ENCODE peak calls at places on chromosome X, in four cellular contexts. G is trophoblast cell, H is H1, A is mesendoderm. Q is an unnamed sample.

GRCh38 chrX:153818571-153819397 is 11.6 kb downstream of the PDZD4 start:
- DNase-seq in G (peak; percentile 24), H (peak; percentile 75), A (peak; percentile 66), Q (no peak)

GRCh38 chrX:153772608-153773217 is 8.1 kb upstream of the SRPK3 start:
- DNase-seq in G (no peak), H (no peak), A (no peak), Q (no peak)

GRCh38 chrX:130260316-130260715 is 8.4 kb downstream of the ZNF280C start:
- DNase-seq in G (no peak), H (no peak), A (no peak), Q (no peak)

GRCh38 chrX:120753413-120754251 is 122.0 kb downstream of the CT47B1 start:
- DNase-seq in G (no peak), H (no peak), A (no peak), Q (no peak)

GRCh38 chrX:7987160-7987992 is 60.2 kb upstream of the PNPLA4 start:
- DNase-seq in G (no peak), H (no peak), A (no peak), Q (no peak)

GRCh38 chrX:129759576-129760061 is 20.1 kb upstream of the SASH3 start:
- DNase-seq in G (peak; percentile 59), H (no peak), A (no peak), Q (no peak)

GRCh38 chrX:115018944-115019343 is 1.5 kb upstream of the IL13RA2 start:
- DNase-seq in G (no peak), H (no peak), A (no peak), Q (no peak)

GRCh38 chrX:76555816-76556215 is 128.3 kb downstream of the MAGEE1 start:
- DNase-seq in G (peak; percentile 52), H (peak; percentile 52), A (peak; percentile 82), Q (peak; percentile 51)

GRCh38 chrX:2484721-2485459 is 15.9 kb downstream of the DHRSX start:
- DNase-seq in G (no peak), H (no peak), A (peak; percentile 49), Q (no peak)

GRCh38 chrX:65679071-65679540 is 11.7 kb downstream of the MSN start:
- DNase-seq in G (no peak), H (no peak), A (no peak), Q (no peak)

GRCh38 chrX:101657495-101657894 is 2.2 kb downstream of the ARMCX2 start:
- DNase-seq in G (no peak), H (no peak), A (no peak), Q (no peak)

GRCh38 chrX:6685489-6685888 is 150.6 kb upstream of the VCX3A start:
- DNase-seq in G (no peak), H (no peak), A (no peak), Q (no peak)

GRCh38 chrX:40719218-40719617 is 16.1 kb downstream of the MED14 start:
- DNase-seq in G (peak; percentile 59), H (no peak), A (no peak), Q (no peak)

GRCh38 chrX:78997870-78998558 is 52.8 kb downstream of the P2RY10 start:
- DNase-seq in G (no peak), H (no peak), A (no peak), Q (no peak)

GRCh38 chrX:13128104-13128503 is 83.7 kb upstream of the FAM9C start:
- DNase-seq in G (peak; percentile 48), H (no peak), A (no peak), Q (no peak)

GRCh38 chrX:44705817-44706551 is 137.8 kb upstream of the DUSP21 start:
- DNase-seq in G (peak; percentile 86), H (no peak), A (peak; percentile 37), Q (no peak)

GRCh38 chrX:48540015-48540350 is 469 bp downstream of the TBC1D25 start:
- DNase-seq in G (no peak), H (no peak), A (no peak), Q (no peak)

GRCh38 chrX:136725446-136726104 is 55.2 kb downstream of the ARHGEF6 start:
- DNase-seq in G (no peak), H (no peak), A (no peak), Q (no peak)

GRCh38 chrX:538311-538710 is 92.3 kb upstream of the SHOX start:
- DNase-seq in G (peak; percentile 66), H (no peak), A (no peak), Q (no peak)

GRCh38 chrX:151984328-151984727 is 9.9 kb upstream of the GABRE start:
- DNase-seq in G (peak; percentile 65), H (no peak), A (no peak), Q (no peak)

GRCh38 chrX:84724576-84724975 is 222.3 kb upstream of the HDX start:
- DNase-seq in G (no peak), H (no peak), A (peak; percentile 21), Q (no peak)

GRCh38 chrX:23980063-23980462 is 46.9 kb downstream of the KLHL15 start:
- DNase-seq in G (peak; percentile 10), H (no peak), A (no peak), Q (no peak)

GRCh38 chrX:44343412-44343942 is at the start of gene EFHC2:
- DNase-seq in G (peak; percentile 32), H (peak; percentile 60), A (peak; percentile 44), Q (peak; percentile 38)

GRCh38 chrX:9147631-9148189 is 113.8 kb upstream of the FAM9B start:
- DNase-seq in G (no peak), H (peak; percentile 45), A (peak; percentile 40), Q (peak; percentile 73)

GRCh38 chrX:15848576-15848975 is 6.0 kb downstream of the AP1S2 start:
- DNase-seq in G (no peak), H (no peak), A (no peak), Q (no peak)

GRCh38 chrX:1246816-1247215 is 21.8 kb upstream of the CSF2RA start:
- DNase-seq in G (peak; percentile 91), H (peak; percentile 99), A (peak; percentile 84), Q (peak; percentile 81)

GRCh38 chrX:46759645-46759974 is 692 bp upstream of the SLC9A7 start:
- DNase-seq in G (no peak), H (no peak), A (peak; percentile 75), Q (no peak)

GRCh38 chrX:10441464-10441863 is 178.9 kb downstream of the MID1 start:
- DNase-seq in G (no peak), H (no peak), A (no peak), Q (no peak)

GRCh38 chrX:20263474-20263873 is 3.2 kb downstream of the RPS6KA3 start:
- DNase-seq in G (no peak), H (no peak), A (no peak), Q (no peak)

GRCh38 chrX:154775611-154776349 is 13.1 kb downstream of the DKC1 start:
- DNase-seq in G (no peak), H (no peak), A (peak; percentile 22), Q (no peak)

GRCh38 chrX:78075787-78076389 is 28.2 kb upstream of the PGK1 start:
- DNase-seq in G (no peak), H (no peak), A (no peak), Q (no peak)

GRCh38 chrX:67545772-67546495 is 2.1 kb downstream of the AR start:
- DNase-seq in G (no peak), H (peak; percentile 50), A (peak; percentile 53), Q (peak; percentile 34)

GRCh38 chrX:17596546-17597205 is 140.6 kb upstream of the SCML1 start:
- DNase-seq in G (no peak), H (no peak), A (no peak), Q (no peak)

GRCh38 chrX:118847676-118848075 is 24.1 kb downstream of the ZCCHC12 start:
- DNase-seq in G (peak; percentile 74), H (no peak), A (peak; percentile 66), Q (no peak)

GRCh38 chrX:47316276-47317025 is 53.9 kb upstream of the ZNF157 start:
- DNase-seq in G (no peak), H (peak; percentile 63), A (peak; percentile 90), Q (peak; percentile 85)

GRCh38 chrX:47751670-47752069 is 85.0 kb upstream of the ZNF81 start:
- DNase-seq in G (peak; percentile 8), H (peak; percentile 56), A (peak; percentile 41), Q (peak; percentile 57)

GRCh38 chrX:69284491-69284890 is 119.2 kb upstream of the PJA1 start:
- DNase-seq in G (no peak), H (no peak), A (no peak), Q (no peak)
- H4K8ac ChIP-seq in G (no peak overlapping the region), H (no peak overlapping the region), A (no peak overlapping the region), Q (no peak overlapping the region)

GRCh38 chrX:128057421-128057820 is 5.2 kb upstream of the ACTRT1 start:
- DNase-seq in G (no peak), H (no peak), A (no peak), Q (no peak)
- H3K79me2 ChIP-seq in G (no peaks in the 10 kb centered on the region), H (no peaks in the 10 kb centered on the region), A (no peaks in the 10 kb centered on the region), Q (no peaks in the 10 kb centered on the region)

GRCh38 chrX:69357293-69357692 is 146.8 kb upstream of the NALF2 start:
- DNase-seq in G (no peak), H (no peak), A (no peak), Q (no peak)
- H4K8ac ChIP-seq in G (no peak overlapping the region), H (no peak overlapping the region), A (no peak overlapping the region), Q (no peak overlapping the region)

DNA sequence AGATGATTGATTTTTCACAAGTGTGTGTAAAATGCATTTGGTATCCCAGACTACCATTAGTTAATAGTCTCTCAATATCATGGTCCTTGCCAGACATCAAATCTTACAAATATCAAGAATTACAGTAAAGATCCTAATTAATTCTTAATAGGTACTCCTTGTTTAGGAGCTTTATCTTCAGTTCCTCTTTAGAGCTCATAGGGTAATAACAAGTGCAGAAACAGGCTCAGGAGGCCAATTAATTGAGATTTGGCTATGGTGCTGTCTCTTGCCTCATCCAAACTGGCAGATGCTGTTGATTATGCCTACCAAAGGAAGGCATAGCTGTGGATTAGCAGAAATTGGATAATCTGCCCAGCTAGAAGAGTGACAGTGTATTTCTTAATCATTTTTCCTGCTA is 6.9 kb downstream of the MTMR1 start:
- DNase-seq in G (no peak), H (no peak), A (no peak), Q (no peak)
- H3K79me2 ChIP-seq in G (peaks cover 3% of the 10 kb centered on the region), H (no peaks in the 10 kb centered on the region), A (no peaks in the 10 kb centered on the region), Q (no peaks in the 10 kb centered on the region)

DNA sequence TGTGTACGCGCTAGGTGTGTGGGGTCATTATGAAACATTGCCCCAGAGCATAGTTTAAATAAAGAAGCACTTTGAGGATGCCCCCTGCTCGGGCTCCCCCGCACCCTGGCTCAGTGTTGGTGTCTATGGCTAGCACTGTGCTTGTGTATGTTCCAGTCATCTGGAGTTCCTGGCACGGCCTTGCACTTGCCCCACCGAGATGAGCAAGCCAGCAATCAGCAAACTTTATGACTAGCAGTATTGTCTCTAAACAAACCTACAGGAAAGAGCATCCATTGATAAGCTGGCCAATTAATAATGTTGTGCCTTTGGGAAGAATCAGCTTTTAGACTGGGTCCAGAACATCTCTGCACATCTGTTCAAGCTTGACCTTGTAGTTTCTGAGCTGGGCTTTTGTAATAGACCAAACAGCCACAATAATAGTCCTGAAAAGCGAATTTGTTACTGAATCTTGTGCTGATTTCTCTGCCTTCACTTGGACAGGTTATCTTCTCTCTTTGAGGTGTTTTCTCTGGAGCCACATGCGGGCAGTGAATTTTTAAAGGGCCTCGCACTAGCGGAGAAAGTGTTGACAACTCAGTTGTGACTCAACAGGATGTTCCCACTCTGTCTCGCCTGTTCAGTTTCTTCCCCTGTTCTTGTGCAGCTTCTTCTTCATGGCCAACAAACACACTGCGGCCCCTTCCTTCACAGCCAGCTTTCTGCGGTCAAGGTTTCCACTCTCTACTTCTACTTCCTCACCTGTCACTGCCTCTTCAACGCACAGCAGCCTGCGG is 895 bp upstream of the SHROOM4 start:
- DNase-seq in G (no peak), H (no peak), A (no peak), Q (no peak)
- H4K8ac ChIP-seq in G (peak overlapping the region; percentile 81), H (peak overlapping the region; percentile 21), A (no peak overlapping the region), Q (no peak overlapping the region)

DNA sequence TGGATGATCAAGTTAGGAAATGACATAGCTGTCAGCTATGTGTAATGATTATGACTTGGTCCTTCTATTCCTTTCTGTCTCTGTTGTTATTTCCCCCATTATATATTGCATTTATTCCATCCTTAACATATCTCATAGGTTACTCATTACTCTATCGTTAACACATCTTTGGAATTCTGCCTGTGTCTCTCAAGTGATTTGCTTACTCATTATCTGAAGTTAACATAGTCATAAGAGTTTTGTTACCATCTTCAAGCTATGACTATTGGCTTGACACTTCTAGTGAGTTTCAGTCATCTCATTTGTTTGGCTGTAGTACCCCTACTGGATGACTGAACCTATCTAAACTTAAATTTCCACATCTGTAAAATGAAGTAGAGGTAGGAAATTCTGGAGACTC is 286.1 kb upstream of the PPP1R2C start:
- DNase-seq in G (peak; percentile 48), H (no peak), A (no peak), Q (no peak)
- H3K79me2 ChIP-seq in G (no peaks in the 10 kb centered on the region), H (no peaks in the 10 kb centered on the region), A (no peaks in the 10 kb centered on the region), Q (no peaks in the 10 kb centered on the region)

Q was measured in H9.